ENCODE peak calls at places on chromosomes 7 and 10, in seven cellular contexts. One of them, this sample, is unnamed.

GRCh38 chr10:46106410-46107255 is 60.6 kb upstream of the MSMB start:
- DNase-seq in esophagus squamous epithelium: no peak
- DNase-seq in colonic mucosa: peak; percentile 66
- DNase-seq in heart right ventricle: peak; percentile 36
- DNase-seq in CD8-positive, alpha-beta memory T cell: peak; percentile 56
- DNase-seq in NT2/D1: no peak
- DNase-seq in CD8-positive, alpha-beta T cell: peak; percentile 38
- DNase-seq in this sample: peak; percentile 42

GRCh38 chr10:125424191-125424847 is 258.6 kb downstream of the TEX36 start:
- DNase-seq in esophagus squamous epithelium: no peak
- DNase-seq in colonic mucosa: no peak
- DNase-seq in heart right ventricle: no peak
- DNase-seq in CD8-positive, alpha-beta memory T cell: no peak
- DNase-seq in NT2/D1: no peak
- DNase-seq in CD8-positive, alpha-beta T cell: no peak
- DNase-seq in this sample: no peak

GRCh38 chr7:43649755-43650274 is 66.9 kb downstream of the STK17A start:
- DNase-seq in esophagus squamous epithelium: no peak
- DNase-seq in colonic mucosa: no peak
- DNase-seq in heart right ventricle: no peak
- DNase-seq in CD8-positive, alpha-beta memory T cell: peak; percentile 89
- DNase-seq in NT2/D1: no peak
- DNase-seq in CD8-positive, alpha-beta T cell: peak; percentile 82
- DNase-seq in this sample: no peak

GRCh38 chr10:42734537-42734936 is 48.1 kb upstream of the BMS1 start:
- DNase-seq in esophagus squamous epithelium: no peak
- DNase-seq in colonic mucosa: no peak
- DNase-seq in heart right ventricle: no peak
- DNase-seq in CD8-positive, alpha-beta memory T cell: no peak
- DNase-seq in NT2/D1: no peak
- DNase-seq in CD8-positive, alpha-beta T cell: no peak
- DNase-seq in this sample: no peak

GRCh38 chr7:83931968-83932367 is 262.6 kb downstream of the SEMA3A start:
- DNase-seq in esophagus squamous epithelium: no peak
- DNase-seq in colonic mucosa: no peak
- DNase-seq in heart right ventricle: no peak
- DNase-seq in CD8-positive, alpha-beta memory T cell: no peak
- DNase-seq in NT2/D1: no peak
- DNase-seq in CD8-positive, alpha-beta T cell: no peak
- DNase-seq in this sample: no peak

GRCh38 chr7:16040381-16040780 is 353.9 kb upstream of the MEOX2 start:
- DNase-seq in esophagus squamous epithelium: no peak
- DNase-seq in colonic mucosa: no peak
- DNase-seq in heart right ventricle: no peak
- DNase-seq in CD8-positive, alpha-beta memory T cell: no peak
- DNase-seq in NT2/D1: no peak
- DNase-seq in CD8-positive, alpha-beta T cell: no peak
- DNase-seq in this sample: no peak

GRCh38 chr10:84172435-84173356 is 905 bp upstream of the GPR15LG start:
- DNase-seq in esophagus squamous epithelium: no peak
- DNase-seq in colonic mucosa: peak; percentile 70
- DNase-seq in heart right ventricle: no peak
- DNase-seq in CD8-positive, alpha-beta memory T cell: no peak
- DNase-seq in NT2/D1: no peak
- DNase-seq in CD8-positive, alpha-beta T cell: no peak
- DNase-seq in this sample: peak; percentile 19

GRCh38 chr7:82194011-82194410 is 249.6 kb downstream of the CACNA2D1 start:
- DNase-seq in esophagus squamous epithelium: no peak
- DNase-seq in colonic mucosa: no peak
- DNase-seq in heart right ventricle: no peak
- DNase-seq in CD8-positive, alpha-beta memory T cell: no peak
- DNase-seq in NT2/D1: no peak
- DNase-seq in CD8-positive, alpha-beta T cell: no peak
- DNase-seq in this sample: no peak

GRCh38 chr7:81111358-81111757 is 192.5 kb upstream of the SEMA3C start:
- DNase-seq in esophagus squamous epithelium: no peak
- DNase-seq in colonic mucosa: no peak
- DNase-seq in heart right ventricle: no peak
- DNase-seq in CD8-positive, alpha-beta memory T cell: no peak
- DNase-seq in NT2/D1: no peak
- DNase-seq in CD8-positive, alpha-beta T cell: no peak
- DNase-seq in this sample: no peak

GRCh38 chr7:43196379-43196778 is 83.9 kb downstream of the HECW1 start:
- DNase-seq in esophagus squamous epithelium: no peak
- DNase-seq in colonic mucosa: no peak
- DNase-seq in heart right ventricle: no peak
- DNase-seq in CD8-positive, alpha-beta memory T cell: no peak
- DNase-seq in NT2/D1: no peak
- DNase-seq in CD8-positive, alpha-beta T cell: no peak
- DNase-seq in this sample: no peak

GRCh38 chr7:49718755-49719154 is 54.7 kb upstream of the VWC2 start:
- DNase-seq in esophagus squamous epithelium: no peak
- DNase-seq in colonic mucosa: no peak
- DNase-seq in heart right ventricle: no peak
- DNase-seq in CD8-positive, alpha-beta memory T cell: no peak
- DNase-seq in NT2/D1: no peak
- DNase-seq in CD8-positive, alpha-beta T cell: no peak
- DNase-seq in this sample: no peak

GRCh38 chr10:29583674-29584073 is 51.1 kb downstream of the SVIL start:
- DNase-seq in esophagus squamous epithelium: no peak
- DNase-seq in colonic mucosa: no peak
- DNase-seq in heart right ventricle: no peak
- DNase-seq in CD8-positive, alpha-beta memory T cell: no peak
- DNase-seq in NT2/D1: no peak
- DNase-seq in CD8-positive, alpha-beta T cell: no peak
- DNase-seq in this sample: no peak

GRCh38 chr7:69180662-69181061 is 417.6 kb upstream of the AUTS2 start:
- DNase-seq in esophagus squamous epithelium: no peak
- DNase-seq in colonic mucosa: no peak
- DNase-seq in heart right ventricle: no peak
- DNase-seq in CD8-positive, alpha-beta memory T cell: no peak
- DNase-seq in NT2/D1: no peak
- DNase-seq in CD8-positive, alpha-beta T cell: no peak
- DNase-seq in this sample: no peak

GRCh38 chr7:137920637-137921473 is 74.1 kb upstream of the DGKI start:
- DNase-seq in esophagus squamous epithelium: no peak
- DNase-seq in colonic mucosa: no peak
- DNase-seq in heart right ventricle: no peak
- DNase-seq in CD8-positive, alpha-beta memory T cell: no peak
- DNase-seq in NT2/D1: no peak
- DNase-seq in CD8-positive, alpha-beta T cell: no peak
- DNase-seq in this sample: no peak

GRCh38 chr10:6665847-6666246 is 85.8 kb upstream of the PRKCQ start:
- DNase-seq in esophagus squamous epithelium: no peak
- DNase-seq in colonic mucosa: no peak
- DNase-seq in heart right ventricle: no peak
- DNase-seq in CD8-positive, alpha-beta memory T cell: peak; percentile 59
- DNase-seq in NT2/D1: no peak
- DNase-seq in CD8-positive, alpha-beta T cell: peak; percentile 40
- DNase-seq in this sample: no peak

GRCh38 chr10:102065561-102066420 is 642 bp downstream of the HPS6 start:
- DNase-seq in esophagus squamous epithelium: no peak
- DNase-seq in colonic mucosa: peak; percentile 26
- DNase-seq in heart right ventricle: peak; percentile 21
- DNase-seq in CD8-positive, alpha-beta memory T cell: no peak
- DNase-seq in NT2/D1: no peak
- DNase-seq in CD8-positive, alpha-beta T cell: no peak
- DNase-seq in this sample: no peak

GRCh38 chr7:139456511-139456910 is 27.0 kb downstream of the KLRG2 start:
- DNase-seq in esophagus squamous epithelium: no peak
- DNase-seq in colonic mucosa: no peak
- DNase-seq in heart right ventricle: no peak
- DNase-seq in CD8-positive, alpha-beta memory T cell: no peak
- DNase-seq in NT2/D1: no peak
- DNase-seq in CD8-positive, alpha-beta T cell: no peak
- DNase-seq in this sample: no peak

GRCh38 chr7:68888971-68889385 is 709.3 kb upstream of the AUTS2 start:
- DNase-seq in esophagus squamous epithelium: no peak
- DNase-seq in colonic mucosa: no peak
- DNase-seq in heart right ventricle: no peak
- DNase-seq in CD8-positive, alpha-beta memory T cell: no peak
- DNase-seq in NT2/D1: no peak
- DNase-seq in CD8-positive, alpha-beta T cell: no peak
- DNase-seq in this sample: no peak

GRCh38 chr7:98834949-98835348 is 34.9 kb downstream of the TMEM130 start:
- DNase-seq in esophagus squamous epithelium: no peak
- DNase-seq in colonic mucosa: no peak
- DNase-seq in heart right ventricle: no peak
- DNase-seq in CD8-positive, alpha-beta memory T cell: no peak
- DNase-seq in NT2/D1: no peak
- DNase-seq in CD8-positive, alpha-beta T cell: no peak
- DNase-seq in this sample: no peak

GRCh38 chr7:90726120-90726519 is 130.0 kb downstream of the CDK14 start:
- DNase-seq in esophagus squamous epithelium: no peak
- DNase-seq in colonic mucosa: no peak
- DNase-seq in heart right ventricle: no peak
- DNase-seq in CD8-positive, alpha-beta memory T cell: no peak
- DNase-seq in NT2/D1: no peak
- DNase-seq in CD8-positive, alpha-beta T cell: no peak
- DNase-seq in this sample: no peak

GRCh38 chr7:90723866-90724265 is 127.7 kb downstream of the CDK14 start:
- DNase-seq in esophagus squamous epithelium: no peak
- DNase-seq in colonic mucosa: no peak
- DNase-seq in heart right ventricle: no peak
- DNase-seq in CD8-positive, alpha-beta memory T cell: no peak
- DNase-seq in NT2/D1: no peak
- DNase-seq in CD8-positive, alpha-beta T cell: no peak
- DNase-seq in this sample: no peak

GRCh38 chr7:90721869-90722431 is 125.8 kb downstream of the CDK14 start:
- DNase-seq in esophagus squamous epithelium: no peak
- DNase-seq in colonic mucosa: no peak
- DNase-seq in heart right ventricle: no peak
- DNase-seq in CD8-positive, alpha-beta memory T cell: no peak
- DNase-seq in NT2/D1: no peak
- DNase-seq in CD8-positive, alpha-beta T cell: no peak
- DNase-seq in this sample: no peak

GRCh38 chr7:90720970-90721768 is 125.0 kb downstream of the CDK14 start:
- DNase-seq in esophagus squamous epithelium: no peak
- DNase-seq in colonic mucosa: peak; percentile 61
- DNase-seq in heart right ventricle: peak; percentile 16
- DNase-seq in CD8-positive, alpha-beta memory T cell: no peak
- DNase-seq in NT2/D1: no peak
- DNase-seq in CD8-positive, alpha-beta T cell: no peak
- DNase-seq in this sample: no peak

DNA sequence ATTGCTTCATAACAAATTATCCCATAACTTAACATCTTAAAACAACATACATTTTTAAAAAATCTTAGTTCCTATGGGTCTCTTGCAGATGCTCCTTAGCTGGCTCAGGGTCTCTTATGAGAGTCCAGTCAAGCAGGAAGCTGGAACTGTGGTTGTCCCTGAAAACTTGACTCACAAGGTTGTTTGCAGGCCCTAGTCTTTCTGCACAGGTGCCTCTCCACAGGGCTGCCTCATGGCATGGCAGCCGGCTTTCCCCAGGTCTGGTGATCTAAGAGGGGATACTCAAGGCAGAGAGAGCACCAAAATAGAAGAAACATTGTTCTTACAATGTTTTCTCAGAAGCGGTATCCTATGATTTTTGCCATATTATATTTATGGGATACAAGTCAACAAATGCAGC is 127.1 kb downstream of the CDK14 start:
- DNase-seq in esophagus squamous epithelium: no peak
- DNase-seq in colonic mucosa: no peak
- DNase-seq in heart right ventricle: no peak
- DNase-seq in CD8-positive, alpha-beta memory T cell: no peak
- DNase-seq in NT2/D1: no peak
- DNase-seq in CD8-positive, alpha-beta T cell: no peak
- DNase-seq in this sample: no peak
- H3K4me3 ChIP-seq in esophagus squamous epithelium: no peak overlapping the region
- H3K4me3 ChIP-seq in colonic mucosa: no peak overlapping the region
- H3K4me3 ChIP-seq in heart right ventricle: no peak overlapping the region
- H3K4me3 ChIP-seq in CD8-positive, alpha-beta memory T cell: no peak overlapping the region
- H3K4me3 ChIP-seq in NT2/D1: no peak overlapping the region
- H3K4me3 ChIP-seq in CD8-positive, alpha-beta T cell: no peak overlapping the region
- H3K4me3 ChIP-seq in this sample: no peak overlapping the region

GRCh38 chr7:158369290-158369689 is 218.3 kb downstream of the PTPRN2 start:
- DNase-seq in esophagus squamous epithelium: no peak
- DNase-seq in colonic mucosa: no peak
- DNase-seq in heart right ventricle: no peak
- DNase-seq in CD8-positive, alpha-beta memory T cell: no peak
- DNase-seq in NT2/D1: no peak
- DNase-seq in CD8-positive, alpha-beta T cell: no peak
- DNase-seq in this sample: no peak
- H3K9me3 ChIP-seq in esophagus squamous epithelium: no peaks in the 10 kb centered on the region
- H3K9me3 ChIP-seq in colonic mucosa: no peaks in the 10 kb centered on the region
- H3K9me3 ChIP-seq in heart right ventricle: no peaks in the 10 kb centered on the region
- H3K9me3 ChIP-seq in CD8-positive, alpha-beta memory T cell: no peaks in the 10 kb centered on the region
- H3K9me3 ChIP-seq in NT2/D1: no peaks in the 10 kb centered on the region
- H3K9me3 ChIP-seq in CD8-positive, alpha-beta T cell: no peaks in the 10 kb centered on the region
- H3K9me3 ChIP-seq in this sample: no peaks in the 10 kb centered on the region

GRCh38 chr10:67789769-67790168 is 48.2 kb downstream of the DNAJC12 start:
- DNase-seq in esophagus squamous epithelium: no peak
- DNase-seq in colonic mucosa: no peak
- DNase-seq in heart right ventricle: no peak
- DNase-seq in CD8-positive, alpha-beta memory T cell: no peak
- DNase-seq in NT2/D1: no peak
- DNase-seq in CD8-positive, alpha-beta T cell: no peak
- DNase-seq in this sample: no peak

GRCh38 chr10:67793313-67793712 is 44.7 kb downstream of the DNAJC12 start:
- DNase-seq in esophagus squamous epithelium: no peak
- DNase-seq in colonic mucosa: no peak
- DNase-seq in heart right ventricle: no peak
- DNase-seq in CD8-positive, alpha-beta memory T cell: no peak
- DNase-seq in NT2/D1: no peak
- DNase-seq in CD8-positive, alpha-beta T cell: no peak
- DNase-seq in this sample: no peak

GRCh38 chr10:67792653-67793052 is 45.3 kb downstream of the DNAJC12 start:
- DNase-seq in esophagus squamous epithelium: no peak
- DNase-seq in colonic mucosa: no peak
- DNase-seq in heart right ventricle: no peak
- DNase-seq in CD8-positive, alpha-beta memory T cell: no peak
- DNase-seq in NT2/D1: no peak
- DNase-seq in CD8-positive, alpha-beta T cell: no peak
- DNase-seq in this sample: no peak

GRCh38 chr10:67788028-67788886 is 49.7 kb downstream of the DNAJC12 start:
- DNase-seq in esophagus squamous epithelium: no peak
- DNase-seq in colonic mucosa: peak; percentile 81
- DNase-seq in heart right ventricle: peak; percentile 14
- DNase-seq in CD8-positive, alpha-beta memory T cell: peak; percentile 77
- DNase-seq in NT2/D1: peak; percentile 48
- DNase-seq in CD8-positive, alpha-beta T cell: peak; percentile 54
- DNase-seq in this sample: peak; percentile 51

GRCh38 chr10:67790534-67791408 is 47.2 kb downstream of the DNAJC12 start:
- DNase-seq in esophagus squamous epithelium: no peak
- DNase-seq in colonic mucosa: no peak
- DNase-seq in heart right ventricle: no peak
- DNase-seq in CD8-positive, alpha-beta memory T cell: no peak
- DNase-seq in NT2/D1: no peak
- DNase-seq in CD8-positive, alpha-beta T cell: no peak
- DNase-seq in this sample: no peak
- H3K4me1 ChIP-seq in esophagus squamous epithelium: no peaks in the 10 kb centered on the region
- H3K4me1 ChIP-seq in colonic mucosa: no peaks in the 10 kb centered on the region
- H3K4me1 ChIP-seq in heart right ventricle: no peaks in the 10 kb centered on the region
- H3K4me1 ChIP-seq in CD8-positive, alpha-beta memory T cell: no peaks in the 10 kb centered on the region
- H3K4me1 ChIP-seq in NT2/D1: no peaks in the 10 kb centered on the region
- H3K4me1 ChIP-seq in CD8-positive, alpha-beta T cell: no peaks in the 10 kb centered on the region
- H3K4me1 ChIP-seq in this sample: no peaks in the 10 kb centered on the region

GRCh38 chr7:73358590-73359275 is 30.8 kb downstream of the FKBP6 start:
- DNase-seq in esophagus squamous epithelium: no peak
- DNase-seq in colonic mucosa: no peak
- DNase-seq in heart right ventricle: no peak
- DNase-seq in CD8-positive, alpha-beta memory T cell: no peak
- DNase-seq in NT2/D1: no peak
- DNase-seq in CD8-positive, alpha-beta T cell: no peak
- DNase-seq in this sample: no peak
- H3K4me3 ChIP-seq in esophagus squamous epithelium: peak overlapping the region; percentile 50
- H3K4me3 ChIP-seq in colonic mucosa: peak overlapping the region; percentile 23
- H3K4me3 ChIP-seq in heart right ventricle: no peak overlapping the region
- H3K4me3 ChIP-seq in CD8-positive, alpha-beta memory T cell: no peak overlapping the region
- H3K4me3 ChIP-seq in NT2/D1: no peak overlapping the region
- H3K4me3 ChIP-seq in CD8-positive, alpha-beta T cell: no peak overlapping the region
- H3K4me3 ChIP-seq in this sample: no peak overlapping the region

This sample was measured in lung.